ENCODE peak calls at places on chromosomes 16 and 17, in four cellular contexts. One of them, this sample, is unnamed. For H3K4me1 and H3K9me3, the result is how much of the 10 kb centered on the place peaks cover.

GRCh38 chr17:67506966-67507365 is 129.9 kb downstream of the PITPNC1 start:
- DNase-seq in iPS DF 6.9: no peak
- DNase-seq in left lung: no peak
- DNase-seq in tibial nerve: no peak
- DNase-seq in this sample: no peak

GRCh38 chr17:8137645-8138342 is 13.9 kb upstream of the HES7 start:
- DNase-seq in iPS DF 6.9: no peak
- DNase-seq in left lung: peak
- DNase-seq in tibial nerve: no peak
- DNase-seq in this sample: no peak

GRCh38 chr17:5050281-5050680 is 15.1 kb upstream of the SLC52A1 start:
- DNase-seq in iPS DF 6.9: no peak
- DNase-seq in left lung: no peak
- DNase-seq in tibial nerve: no peak
- DNase-seq in this sample: no peak

GRCh38 chr17:1727258-1727789 is 2.8 kb downstream of the WDR81 start:
- DNase-seq in tibial nerve: no peak
- DNase-seq in iPS DF 6.9: no peak
- DNase-seq in left lung: peak
- DNase-seq in this sample: no peak

GRCh38 chr17:41512789-41513547 is 5.7 kb downstream of the KRT15 start:
- DNase-seq in iPS DF 6.9: no peak
- DNase-seq in left lung: peak
- DNase-seq in tibial nerve: no peak
- DNase-seq in this sample: no peak

GRCh38 chr17:35449371-35449931 is 885 bp upstream of the SLFN13 start:
- DNase-seq in tibial nerve: no peak
- DNase-seq in iPS DF 6.9: no peak
- DNase-seq in left lung: peak
- DNase-seq in this sample: no peak

GRCh38 chr17:2724783-2725164 is 13.2 kb upstream of the CLUH start:
- DNase-seq in iPS DF 6.9: no peak
- DNase-seq in tibial nerve: no peak
- DNase-seq in left lung: peak
- DNase-seq in this sample: no peak

GRCh38 chr17:79757140-79757745 is 20.7 kb upstream of the CBX2 start:
- DNase-seq in left lung: peak
- DNase-seq in iPS DF 6.9: no peak
- DNase-seq in tibial nerve: no peak
- DNase-seq in this sample: no peak

GRCh38 chr16:86142801-86143236 is 243.9 kb downstream of the IRF8 start:
- DNase-seq in tibial nerve: no peak
- DNase-seq in left lung: no peak
- DNase-seq in iPS DF 6.9: no peak
- DNase-seq in this sample: no peak

GRCh38 chr16:81779540-81780320 is 639 bp downstream of the PLCG2 start:
- DNase-seq in iPS DF 6.9: no peak
- DNase-seq in tibial nerve: no peak
- DNase-seq in left lung: peak
- DNase-seq in this sample: no peak

GRCh38 chr17:2400474-2400866 is 390 bp downstream of the MNT start:
- DNase-seq in iPS DF 6.9: no peak
- DNase-seq in tibial nerve: no peak
- DNase-seq in left lung: peak
- DNase-seq in this sample: no peak

GRCh38 chr17:29788045-29788444 is 142.0 kb downstream of the SSH2 start:
- DNase-seq in left lung: no peak
- DNase-seq in iPS DF 6.9: no peak
- DNase-seq in tibial nerve: no peak
- DNase-seq in this sample: no peak

GRCh38 chr16:23869052-23869451 is 33.3 kb downstream of the PRKCB start:
- DNase-seq in iPS DF 6.9: no peak
- DNase-seq in tibial nerve: no peak
- DNase-seq in left lung: no peak
- DNase-seq in this sample: no peak

GRCh38 chr17:61416211-61416539 is 16.5 kb downstream of the TBX2 start:
- DNase-seq in iPS DF 6.9: no peak
- DNase-seq in tibial nerve: no peak
- DNase-seq in left lung: no peak
- DNase-seq in this sample: no peak

GRCh38 chr17:37608369-37609169 is 649 bp downstream of the SYNRG start:
- DNase-seq in tibial nerve: no peak
- DNase-seq in left lung: no peak
- DNase-seq in iPS DF 6.9: no peak
- DNase-seq in this sample: no peak

GRCh38 chr17:37702605-37703004 is 42.3 kb downstream of the HNF1B start:
- DNase-seq in iPS DF 6.9: no peak
- DNase-seq in left lung: no peak
- DNase-seq in tibial nerve: no peak
- DNase-seq in this sample: no peak

GRCh38 chr16:11328172-11329079 is 16.8 kb upstream of the RMI2 start:
- DNase-seq in left lung: no peak
- DNase-seq in tibial nerve: no peak
- DNase-seq in iPS DF 6.9: peak
- DNase-seq in this sample: peak

GRCh38 chr16:695355-696089 is 5.3 kb upstream of the WDR24 start:
- DNase-seq in left lung: no peak
- DNase-seq in iPS DF 6.9: no peak
- DNase-seq in tibial nerve: no peak
- DNase-seq in this sample: peak

GRCh38 chr17:45149037-45149668 is 878 bp downstream of the HEXIM1 start:
- DNase-seq in left lung: peak
- DNase-seq in tibial nerve: peak
- DNase-seq in iPS DF 6.9: no peak
- DNase-seq in this sample: peak

GRCh38 chr16:66554492-66554891 is 2.1 kb downstream of the CKLF start:
- DNase-seq in tibial nerve: no peak
- DNase-seq in iPS DF 6.9: no peak
- DNase-seq in left lung: no peak
- DNase-seq in this sample: no peak
- H3K4me1 ChIP-seq in tibial nerve: under half
- H3K4me1 ChIP-seq in iPS DF 6.9: under half
- H3K4me1 ChIP-seq in left lung: half or more
- H3K4me1 ChIP-seq in this sample: under half

GRCh38 chr17:59643159-59643857 is 23.6 kb downstream of the CLTC start:
- DNase-seq in tibial nerve: no peak
- DNase-seq in left lung: no peak
- DNase-seq in iPS DF 6.9: no peak
- DNase-seq in this sample: no peak
- H3K27ac ChIP-seq in tibial nerve: no peak
- H3K27ac ChIP-seq in left lung: no peak
- H3K27ac ChIP-seq in iPS DF 6.9: no peak
- H3K27ac ChIP-seq in this sample: no peak

DNA sequence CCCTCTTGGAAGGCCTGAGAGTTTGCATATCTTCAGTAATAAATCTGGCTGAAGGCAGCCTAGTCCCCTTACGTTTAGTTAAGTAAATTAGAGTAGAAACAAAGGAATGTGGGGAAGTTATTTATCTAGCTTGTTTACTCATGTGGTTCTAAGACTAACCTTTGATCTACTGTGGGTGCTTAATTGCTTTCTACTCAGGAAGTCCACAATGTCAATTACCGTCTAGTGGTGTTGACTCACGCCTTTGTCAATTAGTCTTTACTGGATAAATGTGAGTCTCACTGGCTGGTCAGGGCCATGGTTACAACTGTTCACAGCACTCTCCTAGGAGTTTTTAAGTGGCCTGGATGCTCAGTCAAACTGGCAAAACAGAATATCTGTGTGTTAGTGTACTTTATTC is 2338.4 kb downstream of the TP53TG3F start:
- DNase-seq in iPS DF 6.9: no peak
- DNase-seq in tibial nerve: no peak
- DNase-seq in left lung: no peak
- DNase-seq in this sample: no peak
- H3K9me3 ChIP-seq in iPS DF 6.9: under half
- H3K9me3 ChIP-seq in tibial nerve: under half
- H3K9me3 ChIP-seq in left lung: half or more
- H3K9me3 ChIP-seq in this sample: under half

DNA sequence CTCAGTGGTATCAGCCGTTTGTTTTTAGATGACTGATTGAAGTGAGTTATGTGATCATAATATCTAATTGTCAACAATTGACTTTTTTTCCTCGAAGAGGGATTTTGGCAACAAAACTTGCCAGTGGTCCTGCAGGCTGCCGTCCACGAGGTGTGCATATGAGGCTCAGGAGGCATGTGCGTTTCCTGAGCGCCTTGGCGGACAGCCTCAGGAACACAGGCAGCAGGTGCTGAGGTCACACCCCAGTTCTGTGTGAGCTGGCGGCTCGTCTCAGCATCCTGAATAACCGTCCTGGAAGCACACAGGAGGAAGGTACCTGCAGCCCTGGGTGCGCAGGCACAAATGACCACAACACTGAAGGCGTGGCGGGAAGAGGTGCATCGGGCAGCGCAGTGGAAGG is 11.7 kb downstream of the SPG7 start:
- DNase-seq in iPS DF 6.9: no peak
- DNase-seq in tibial nerve: no peak
- DNase-seq in left lung: no peak
- DNase-seq in this sample: no peak
- H3K4me1 ChIP-seq in iPS DF 6.9: under half
- H3K4me1 ChIP-seq in tibial nerve: under half
- H3K4me1 ChIP-seq in left lung: under half
- H3K4me1 ChIP-seq in this sample: under half

DNA sequence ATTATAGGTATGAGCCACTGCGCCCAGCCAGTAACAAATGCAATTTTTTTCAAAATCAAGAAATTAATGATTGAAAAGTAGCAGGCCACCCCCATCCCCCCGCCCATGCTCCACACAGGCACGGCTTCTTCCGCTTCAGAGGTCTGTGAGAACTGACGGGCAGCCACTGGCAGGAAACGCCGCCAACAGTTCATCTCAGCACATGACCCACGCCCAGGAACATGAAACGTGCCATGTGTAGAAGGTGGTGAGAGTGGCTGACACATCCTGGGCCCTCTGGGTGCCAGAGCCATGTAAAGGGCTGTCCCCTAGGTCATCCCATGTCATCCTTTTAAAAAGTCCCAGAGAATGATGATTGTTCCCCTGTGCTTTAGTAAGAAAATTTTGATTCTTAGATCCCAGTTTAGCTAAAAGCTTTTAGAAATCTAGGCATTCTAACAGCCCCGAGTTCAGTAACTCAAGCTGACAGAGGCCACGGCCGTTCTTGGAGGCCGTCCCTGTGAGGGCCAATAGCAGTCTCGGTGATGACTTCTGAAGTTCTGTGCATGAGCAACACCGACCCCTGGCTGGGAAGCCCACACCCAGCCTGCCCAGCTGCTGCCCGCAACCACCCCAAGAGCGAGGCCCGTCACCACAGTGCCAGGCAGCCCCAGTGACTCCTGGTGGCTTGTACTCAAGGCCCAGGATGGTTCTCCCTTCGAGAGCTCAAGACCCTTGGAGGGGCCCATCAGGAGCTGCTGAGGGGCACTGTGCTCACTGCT is 52.1 kb downstream of the KLHDC4 start:
- DNase-seq in left lung: peak
- DNase-seq in tibial nerve: no peak
- DNase-seq in iPS DF 6.9: no peak
- DNase-seq in this sample: peak
- H3K27ac ChIP-seq in left lung: no peak
- H3K27ac ChIP-seq in tibial nerve: no peak
- H3K27ac ChIP-seq in iPS DF 6.9: no peak
- H3K27ac ChIP-seq in this sample: peak

GRCh38 chr16:3377917-3378316 is 22.2 kb downstream of the OR2C1 start:
- DNase-seq in iPS DF 6.9: no peak
- DNase-seq in tibial nerve: no peak
- DNase-seq in left lung: no peak
- DNase-seq in this sample: no peak

GRCh38 chr16:3388325-3388724 is 12.5 kb downstream of the ZSCAN32 start:
- DNase-seq in left lung: no peak
- DNase-seq in iPS DF 6.9: no peak
- DNase-seq in tibial nerve: no peak
- DNase-seq in this sample: no peak

DNA sequence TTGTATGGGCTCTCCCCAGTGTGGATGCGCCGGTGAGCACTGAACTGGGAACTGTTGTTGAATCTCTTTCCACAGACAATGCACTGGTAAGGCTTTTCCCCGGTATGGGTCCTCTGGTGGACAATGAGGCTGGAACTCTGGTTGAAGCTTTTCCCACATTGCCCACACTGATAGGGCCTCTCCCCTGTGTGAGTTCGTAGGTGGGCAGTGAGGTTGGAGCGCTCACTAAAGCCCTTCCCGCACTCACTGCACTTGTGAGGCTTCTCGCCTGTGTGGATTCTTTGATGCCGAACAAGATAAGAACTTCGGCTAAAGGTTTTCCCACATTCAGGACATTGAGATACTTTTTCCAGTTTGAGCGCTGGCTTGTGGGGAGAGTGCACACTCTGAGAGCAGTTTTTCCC is 17.8 kb downstream of the ZSCAN32 start:
- DNase-seq in iPS DF 6.9: no peak
- DNase-seq in left lung: no peak
- DNase-seq in tibial nerve: no peak
- DNase-seq in this sample: no peak
- H3K9me3 ChIP-seq in iPS DF 6.9: under half
- H3K9me3 ChIP-seq in left lung: half or more
- H3K9me3 ChIP-seq in tibial nerve: under half
- H3K9me3 ChIP-seq in this sample: half or more

GRCh38 chr17:65544658-65545057 is 16.8 kb downstream of the AXIN2 start:
- DNase-seq in left lung: no peak
- DNase-seq in tibial nerve: no peak
- DNase-seq in iPS DF 6.9: no peak
- DNase-seq in this sample: no peak
- H3K4me1 ChIP-seq in left lung: under half
- H3K4me1 ChIP-seq in tibial nerve: under half
- H3K4me1 ChIP-seq in iPS DF 6.9: under half
- H3K4me1 ChIP-seq in this sample: under half

DNA sequence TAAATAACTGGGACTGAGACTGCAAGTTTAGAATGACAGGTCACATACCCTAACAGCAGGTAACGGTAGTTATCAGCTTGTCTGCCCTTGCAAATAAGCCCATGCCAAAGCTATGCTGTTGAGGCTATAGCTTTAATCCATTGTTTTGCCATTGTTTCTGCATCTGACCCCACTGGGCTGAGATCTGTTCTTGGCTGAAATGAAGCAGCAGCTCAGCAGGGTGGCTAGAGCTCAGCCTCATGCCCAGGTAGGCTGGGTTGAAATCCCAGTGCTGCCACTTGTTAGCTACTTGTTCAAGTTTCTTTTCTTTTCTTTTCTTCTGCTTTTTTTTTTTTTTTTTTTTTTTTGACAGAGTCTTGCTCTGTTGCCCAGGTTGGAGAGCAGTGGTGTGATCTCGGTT is 40.1 kb downstream of the NKD1 start:
- DNase-seq in tibial nerve: no peak
- DNase-seq in iPS DF 6.9: no peak
- DNase-seq in left lung: no peak
- DNase-seq in this sample: no peak
- H3K27ac ChIP-seq in tibial nerve: no peak
- H3K27ac ChIP-seq in iPS DF 6.9: no peak
- H3K27ac ChIP-seq in left lung: peak
- H3K27ac ChIP-seq in this sample: no peak

GRCh38 chr17:6768447-6768846 is 7.6 kb upstream of the FBXO39 start:
- DNase-seq in iPS DF 6.9: no peak
- DNase-seq in tibial nerve: no peak
- DNase-seq in left lung: no peak
- DNase-seq in this sample: no peak
- H3K9me3 ChIP-seq in iPS DF 6.9: under half
- H3K9me3 ChIP-seq in tibial nerve: under half
- H3K9me3 ChIP-seq in left lung: under half
- H3K9me3 ChIP-seq in this sample: under half

GRCh38 chr16:17476414-17477259 is 5.9 kb upstream of the XYLT1 start:
- DNase-seq in iPS DF 6.9: peak
- DNase-seq in left lung: no peak
- DNase-seq in tibial nerve: no peak
- DNase-seq in this sample: no peak
- H3K4me1 ChIP-seq in iPS DF 6.9: under half
- H3K4me1 ChIP-seq in left lung: under half
- H3K4me1 ChIP-seq in tibial nerve: under half
- H3K4me1 ChIP-seq in this sample: under half